ENCODE peak calls at places on chromosomes 2 and 18, in eight cellular contexts. I is WTC11, Y is A549, D is HepG2, C is GM12878, K is K562, P is endothelial cell of umbilical vein, U is SK-N-SH. Z is an unnamed sample.

GRCh38 chr2:203650860-203651613 is 55.4 kb upstream of the CD28 start:
- DNase-seq in I (no peak), Y (peak; percentile 31), D (peak; percentile 98), C (no peak), K (no peak), P (peak; percentile 53), U (peak; percentile 76), Z (peak; percentile 63)

GRCh38 chr2:63488118-63488713 is 100.1 kb downstream of the WDPCP start:
- DNase-seq in I (no peak), Y (peak; percentile 8), D (peak; percentile 21), C (no peak), K (peak; percentile 9), P (peak; percentile 48), U (peak; percentile 29), Z (peak; percentile 45)

GRCh38 chr2:239695106-239695727 is 294.4 kb upstream of the HDAC4 start:
- DNase-seq in I (no peak), Y (no peak), D (no peak), C (no peak), K (no peak), P (no peak), U (no peak), Z (no peak)

GRCh38 chr18:5868218-5868904 is 27.0 kb downstream of the TMEM200C start:
- DNase-seq in I (peak; percentile 79), Y (peak; percentile 13), D (peak; percentile 83), C (peak; percentile 16), K (peak; percentile 48), P (peak; percentile 84), U (peak; percentile 38), Z (peak; percentile 78)

GRCh38 chr2:128423788-128424165 is 105.1 kb upstream of the HS6ST1 start:
- DNase-seq in I (no peak), Y (no peak), D (no peak), C (no peak), K (no peak), P (no peak), U (no peak), Z (no peak)

GRCh38 chr2:33458248-33458819 is 18.1 kb upstream of the RASGRP3 start:
- DNase-seq in I (no peak), Y (no peak), D (no peak), C (no peak), K (no peak), P (no peak), U (no peak), Z (peak; percentile 34)

GRCh38 chr2:118292991-118293390 is 204.7 kb downstream of the INSIG2 start:
- DNase-seq in I (no peak), Y (no peak), D (no peak), C (no peak), K (no peak), P (no peak), U (no peak), Z (no peak)

GRCh38 chr2:45649855-45650806 is 1.3 kb upstream of the PRKCE start:
- DNase-seq in I (peak; percentile 46), Y (peak; percentile 74), D (peak; percentile 64), C (no peak), K (peak; percentile 59), P (peak; percentile 68), U (peak; percentile 89), Z (peak; percentile 65)

GRCh38 chr2:30410217-30410616 is 36.8 kb upstream of the LCLAT1 start:
- DNase-seq in I (no peak), Y (peak; percentile 53), D (peak; percentile 64), C (no peak), K (no peak), P (no peak), U (no peak), Z (no peak)

GRCh38 chr2:230318190-230319121 is 8.5 kb upstream of the SP140L start:
- DNase-seq in I (no peak), Y (no peak), D (no peak), C (peak; percentile 26), K (no peak), P (no peak), U (no peak), Z (peak; percentile 66)

GRCh38 chr2:216858312-216858711 is 1.6 kb downstream of the TNP1 start:
- DNase-seq in I (no peak), Y (no peak), D (no peak), C (no peak), K (no peak), P (no peak), U (no peak), Z (no peak)

GRCh38 chr2:75379811-75380210 is 180.5 kb upstream of the TACR1 start:
- DNase-seq in I (no peak), Y (no peak), D (no peak), C (no peak), K (no peak), P (no peak), U (no peak), Z (no peak)

GRCh38 chr2:190178066-190178722 is 115.7 kb upstream of the MSTN start:
- DNase-seq in I (no peak), Y (no peak), D (no peak), C (no peak), K (no peak), P (no peak), U (peak; percentile 5), Z (no peak)

GRCh38 chr2:161238559-161239415 is 69.4 kb upstream of the PSMD14 start:
- DNase-seq in I (peak; percentile 90), Y (peak; percentile 8), D (no peak), C (no peak), K (no peak), P (peak; percentile 68), U (peak; percentile 80), Z (peak; percentile 8)

GRCh38 chr2:30293303-30293912 is 62.1 kb downstream of the LBH start:
- DNase-seq in I (no peak), Y (peak; percentile 40), D (no peak), C (no peak), K (no peak), P (peak; percentile 11), U (no peak), Z (peak; percentile 25)

GRCh38 chr2:119264781-119265692 is 41.4 kb downstream of the STEAP3 start:
- DNase-seq in I (peak; percentile 71), Y (peak; percentile 60), D (peak; percentile 51), C (peak; percentile 7), K (peak; percentile 71), P (peak; percentile 49), U (peak; percentile 75), Z (peak; percentile 65)

GRCh38 chr18:7872569-7872968 is 305.5 kb downstream of the PTPRM start:
- DNase-seq in I (no peak), Y (peak; percentile 49), D (peak; percentile 87), C (no peak), K (no peak), P (peak; percentile 54), U (peak; percentile 36), Z (no peak)

GRCh38 chr2:101763496-101764333 is 66.2 kb downstream of the MAP4K4 start:
- DNase-seq in I (no peak), Y (no peak), D (peak; percentile 96), C (no peak), K (no peak), P (no peak), U (no peak), Z (no peak)

DNA sequence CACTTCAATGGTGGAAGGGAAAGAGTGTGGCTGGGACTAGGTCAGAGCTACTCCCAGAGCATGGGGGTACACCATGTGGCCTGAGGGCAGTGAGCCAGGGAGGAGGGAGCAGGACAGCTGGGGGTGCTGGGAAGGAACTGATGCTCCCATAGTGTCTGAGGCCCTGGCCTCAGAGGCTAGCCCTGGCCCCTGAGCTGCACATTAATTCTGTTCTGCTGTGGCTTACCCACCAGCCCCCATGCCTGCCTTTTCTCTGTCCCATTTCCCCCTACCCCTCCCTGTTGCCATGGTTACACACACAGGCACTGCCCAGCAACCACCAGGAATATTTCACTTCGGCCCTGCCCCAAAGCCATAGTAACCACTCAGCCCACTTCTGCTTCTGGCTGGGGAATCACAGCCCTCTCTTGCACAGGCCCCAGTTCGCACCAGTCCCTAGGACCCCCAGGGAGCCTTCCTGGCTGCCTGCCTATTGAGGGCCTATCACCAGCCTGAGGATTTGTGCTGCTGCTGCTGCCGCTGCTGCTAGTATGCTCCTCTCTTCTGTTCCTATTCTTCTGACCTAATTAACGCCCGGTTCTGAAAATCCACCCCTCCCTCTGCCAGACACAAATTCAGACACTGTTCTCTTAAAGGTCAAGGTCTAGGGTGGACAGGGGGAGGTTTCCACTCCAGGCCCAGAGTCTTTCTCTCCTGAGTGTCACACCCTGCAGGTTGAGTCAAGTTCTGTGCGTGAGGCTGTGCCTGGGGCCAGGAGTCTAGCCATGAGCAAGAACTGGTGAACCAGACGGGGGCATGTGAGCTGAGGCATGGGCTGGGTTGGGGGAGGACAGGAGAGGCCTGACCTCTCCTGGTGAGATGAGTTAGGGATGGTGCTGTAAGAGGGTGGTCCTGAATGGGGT is 87.1 kb upstream of the MCFD2 start:
- DNase-seq in I (no peak), Y (no peak), D (no peak), C (no peak), K (no peak), P (no peak), U (peak; percentile 90), Z (peak; percentile 69)
- TF ChIP-seq CTCF in I (no peak), Y (no peak), D (no peak), C (no peak), K (no peak), P (no peak), U (no peak), Z (no peak)

GRCh38 chr2:209331291-209331844 is 92.5 kb upstream of the MAP2 start:
- DNase-seq in I (no peak), Y (peak; percentile 4), D (peak; percentile 49), C (no peak), K (no peak), P (peak; percentile 43), U (peak; percentile 31), Z (peak; percentile 60)
- TF ChIP-seq MAX in I (no peak), Y (no peak), D (no peak), C (no peak), K (no peak), P (no peak), U (no peak), Z (no peak)

DNA sequence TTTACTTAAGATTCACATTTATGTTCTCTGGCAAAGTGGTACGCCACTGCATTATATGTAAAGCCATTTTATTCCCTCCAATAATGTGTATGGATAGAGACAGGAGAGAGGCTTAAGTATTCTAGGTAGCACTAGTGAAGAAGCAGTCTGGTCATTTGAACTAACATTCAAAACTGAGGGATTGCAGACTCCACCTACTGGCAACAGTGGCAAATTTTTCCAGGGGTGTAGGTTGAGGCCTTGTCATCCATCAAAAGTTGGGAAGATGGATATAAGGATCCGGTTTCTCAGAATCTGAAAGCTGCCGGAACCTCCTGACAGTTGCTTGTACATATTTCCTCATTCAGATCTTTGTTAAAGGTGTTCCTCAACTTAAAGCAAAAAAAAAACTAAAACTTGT is 465.5 kb upstream of the FSHR start:
- DNase-seq in I (peak; percentile 29), Y (no peak), D (peak; percentile 18), C (no peak), K (no peak), P (no peak), U (peak; percentile 12), Z (peak; percentile 5)
- TF ChIP-seq CTCF in I (no peak), Y (no peak), D (peak; percentile 20), C (no peak), K (no peak), P (no peak), U (peak; percentile 11), Z (peak; percentile 22)

DNA sequence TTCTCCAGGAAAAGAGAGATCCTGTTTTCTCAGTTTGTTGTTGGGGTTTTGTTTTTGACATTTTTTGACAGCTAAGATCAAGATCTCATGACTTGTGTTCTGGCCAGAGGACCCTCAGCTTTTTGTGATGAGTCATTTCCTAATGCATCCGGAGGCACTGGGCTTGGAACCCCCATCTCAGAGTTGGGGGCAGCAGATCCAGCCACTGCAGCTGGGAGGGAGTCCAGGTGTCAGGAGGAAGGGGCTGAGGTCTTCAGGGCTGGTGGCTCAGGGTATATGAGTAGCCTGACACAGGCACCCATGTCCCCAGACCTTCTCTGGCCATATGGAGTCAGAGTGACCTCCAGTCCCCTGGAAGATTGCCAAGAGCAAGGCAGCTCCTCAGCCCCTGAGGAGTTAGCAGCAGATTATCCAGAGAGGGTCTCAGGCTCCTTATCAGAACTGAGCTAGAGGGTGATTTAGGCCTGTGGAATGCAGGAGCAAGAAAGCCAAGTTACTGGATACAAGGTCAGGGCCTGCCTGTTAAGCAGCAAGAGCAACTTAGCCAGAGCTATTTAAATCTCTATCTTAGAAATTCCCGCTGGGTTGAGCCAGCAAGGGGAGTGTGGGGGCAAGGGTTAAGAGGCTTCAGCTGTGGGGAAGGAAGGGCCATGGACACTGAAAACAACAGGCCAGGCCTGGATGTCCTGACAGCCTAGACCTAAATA is 62.4 kb downstream of the TANC1 start:
- DNase-seq in I (no peak), Y (peak; percentile 21), D (peak; percentile 10), C (no peak), K (peak; percentile 32), P (peak; percentile 94), U (peak; percentile 59), Z (peak; percentile 8)
- TF ChIP-seq MAX in I (no peak), Y (no peak), D (no peak), C (no peak), K (no peak), P (no peak), U (no peak), Z (no peak)